ENCODE peak calls at places on chromosomes 16 and 17, in five cellular contexts. F is glutamatergic neuron, Y is OCI-LY7, J is tibial nerve, G is A549. V is an unnamed sample.

GRCh38 chr17:43768382-43768781 is 9.8 kb upstream of the SOST start:
- DNase-seq in F (no peak), Y (peak), J (peak), G (no peak), V (no peak)

GRCh38 chr16:80105160-80105559 is 435.6 kb upstream of the DYNLRB2 start:
- DNase-seq in G (no peak), F (no peak), J (no peak), Y (no peak), V (no peak)

GRCh38 chr17:4177732-4178131 is 34.7 kb downstream of the CYB5D2 start:
- DNase-seq in Y (no peak), F (no peak), J (no peak), G (no peak), V (no peak)

GRCh38 chr16:27289669-27290068 is 21.1 kb upstream of the NSMCE1 start:
- DNase-seq in G (no peak), Y (no peak), F (no peak), J (no peak), V (no peak)

GRCh38 chr17:5508855-5509254 is 22.5 kb downstream of the MIS12 start:
- DNase-seq in F (no peak), G (peak), J (no peak), Y (no peak), V (no peak)

GRCh38 chr17:7041607-7042506 is 2.0 kb downstream of the SLC16A11 start:
- DNase-seq in Y (no peak), J (no peak), G (no peak), F (no peak), V (peak)

GRCh38 chr16:86946981-86947380 is 368.6 kb downstream of the FOXL1 start:
- DNase-seq in F (no peak), G (no peak), J (no peak), Y (no peak), V (no peak)

GRCh38 chr17:48023408-48024148 is 14.0 kb downstream of the COPZ2 start:
- DNase-seq in J (peak), Y (peak), G (peak), F (peak), V (peak)

GRCh38 chr16:89547291-89547690 is 13.2 kb upstream of the RPL13 start:
- DNase-seq in G (no peak), J (no peak), F (no peak), Y (no peak), V (no peak)

GRCh38 chr16:4877298-4877685 is 30.0 kb downstream of the UBN1 start:
- DNase-seq in J (no peak), F (no peak), G (no peak), Y (no peak), V (no peak)

GRCh38 chr17:7982171-7982570 is 20.2 kb upstream of the GUCY2D start:
- DNase-seq in F (no peak), Y (no peak), J (no peak), G (no peak), V (no peak)

GRCh38 chr17:15171433-15172047 is 93.6 kb downstream of the PMP22 start:
- DNase-seq in Y (peak), F (peak), J (peak), G (peak), V (peak)

GRCh38 chr17:8430966-8431365 is 4.7 kb upstream of the NDEL1 start:
- DNase-seq in G (no peak), F (no peak), Y (no peak), J (no peak), V (no peak)

GRCh38 chr16:10740845-10741208 is 2.8 kb upstream of the NUBP1 start:
- DNase-seq in G (no peak), J (no peak), Y (no peak), F (no peak), V (no peak)

GRCh38 chr16:67653131-67654068 is 6.7 kb downstream of the ACD start:
- DNase-seq in J (no peak), G (no peak), Y (no peak), F (peak), V (peak)

GRCh38 chr17:55717898-55718735 is 4.5 kb downstream of the TMEM100 start:
- DNase-seq in Y (peak), J (peak), G (peak), F (peak), V (peak)

GRCh38 chr16:51150159-51150893 is 744 bp downstream of the SALL1 start:
- DNase-seq in J (no peak), G (no peak), Y (no peak), F (no peak), V (peak)

GRCh38 chr16:74766729-74767128 is 7.9 kb downstream of the FA2H start:
- DNase-seq in J (no peak), Y (no peak), G (no peak), F (no peak), V (no peak)

GRCh38 chr17:57940653-57941329 is 14.4 kb downstream of the CUEDC1 start:
- DNase-seq in G (no peak), Y (peak), F (no peak), J (no peak), V (no peak)

GRCh38 chr16:52993179-52993578 is 59.5 kb downstream of the CHD9NB start:
- DNase-seq in F (no peak), G (no peak), Y (no peak), J (no peak), V (no peak)

GRCh38 chr16:12186774-12187335 is 210.3 kb downstream of the SNX29 start:
- DNase-seq in J (no peak), Y (no peak), F (no peak), G (peak), V (no peak)

GRCh38 chr17:47946929-47947397 is 5.6 kb downstream of the PNPO start:
- DNase-seq in G (peak), Y (peak), J (peak), F (peak), V (peak)

GRCh38 chr17:79927136-79927661 is 88.0 kb upstream of the CBX4 start:
- DNase-seq in Y (no peak), G (no peak), J (no peak), F (no peak), V (no peak)

GRCh38 chr16:86507173-86508027 is 2.9 kb upstream of the FOXF1 start:
- DNase-seq in F (peak), Y (no peak), G (no peak), J (no peak), V (no peak)

GRCh38 chr17:12664894-12665262 is 812 bp upstream of the MYOCD start:
- DNase-seq in Y (no peak), J (no peak), G (no peak), F (no peak), V (no peak)

GRCh38 chr16:72247821-72248253 is 75.9 kb upstream of the PMFBP1 start:
- DNase-seq in F (no peak), G (no peak), Y (no peak), J (no peak), V (no peak)

GRCh38 chr16:28096974-28097373 is 33.5 kb upstream of the GSG1L start:
- DNase-seq in G (no peak), F (no peak), Y (no peak), J (no peak), V (no peak)

GRCh38 chr17:2828396-2829038 is 32.3 kb downstream of the RAP1GAP2 start:
- DNase-seq in F (peak), G (peak), J (peak), Y (peak), V (peak)

GRCh38 chr17:16450028-16450427 is 34.7 kb downstream of the TRPV2 start:
- DNase-seq in Y (no peak), J (no peak), G (no peak), F (no peak), V (no peak)

GRCh38 chr17:16449121-16449570 is 33.8 kb downstream of the TRPV2 start:
- DNase-seq in J (no peak), G (no peak), Y (no peak), F (no peak), V (no peak)

GRCh38 chr17:16456770-16457316 is 35.1 kb downstream of the LRRC75A start:
- DNase-seq in Y (no peak), F (peak), J (no peak), G (no peak), V (no peak)

GRCh38 chr17:16455997-16456769 is 35.8 kb downstream of the LRRC75A start:
- DNase-seq in F (no peak), G (no peak), Y (no peak), J (no peak), V (no peak)

GRCh38 chr17:16453493-16453851 is 38.1 kb downstream of the TRPV2 start:
- DNase-seq in J (no peak), Y (no peak), F (no peak), G (no peak), V (no peak)
- TF ChIP-seq CTCF in J (no peak), Y (no peak), F (no peak), G (no peak), V (no peak)

GRCh38 chr16:22425847-22426246 is 51.4 kb upstream of the CDR2 start:
- DNase-seq in J (no peak), F (no peak), Y (no peak), G (no peak), V (no peak)
- TF ChIP-seq CTCF in J (no peak), F (no peak), Y (no peak), G (no peak), V (no peak)

GRCh38 chr17:60229189-60229802 is 79.5 kb downstream of the CA4 start:
- DNase-seq in F (no peak), Y (peak), J (no peak), G (peak), V (no peak)
- TF ChIP-seq CTCF in F (no peak), Y (peak), J (no peak), G (peak), V (no peak)

GRCh38 chr17:17849863-17850373 is 13.1 kb upstream of the SREBF1 start:
- DNase-seq in F (no peak), G (peak), Y (peak), J (peak), V (no peak)
- TF ChIP-seq CTCF in F (peak), G (no peak), Y (peak), J (peak), V (no peak)

GRCh38 chr16:73671102-73671501 is 623.2 kb upstream of the ZFHX3 start:
- DNase-seq in F (no peak), G (no peak), J (no peak), Y (no peak), V (no peak)
- TF ChIP-seq CTCF in F (no peak), G (no peak), J (no peak), Y (no peak), V (no peak)

GRCh38 chr16:5916711-5917191 is 819.2 kb upstream of the EEF2KMT start:
- DNase-seq in F (no peak), G (no peak), J (no peak), Y (no peak), V (no peak)

GRCh38 chr16:5917436-5917835 is 819.8 kb upstream of the EEF2KMT start:
- DNase-seq in Y (no peak), F (no peak), G (no peak), J (no peak), V (no peak)

GRCh38 chr16:5918553-5919127 is 821.0 kb upstream of the EEF2KMT start:
- DNase-seq in J (no peak), G (no peak), F (peak), Y (no peak), V (no peak)
- TF ChIP-seq CTCF in J (no peak), G (no peak), F (no peak), Y (peak), V (no peak)

DNA sequence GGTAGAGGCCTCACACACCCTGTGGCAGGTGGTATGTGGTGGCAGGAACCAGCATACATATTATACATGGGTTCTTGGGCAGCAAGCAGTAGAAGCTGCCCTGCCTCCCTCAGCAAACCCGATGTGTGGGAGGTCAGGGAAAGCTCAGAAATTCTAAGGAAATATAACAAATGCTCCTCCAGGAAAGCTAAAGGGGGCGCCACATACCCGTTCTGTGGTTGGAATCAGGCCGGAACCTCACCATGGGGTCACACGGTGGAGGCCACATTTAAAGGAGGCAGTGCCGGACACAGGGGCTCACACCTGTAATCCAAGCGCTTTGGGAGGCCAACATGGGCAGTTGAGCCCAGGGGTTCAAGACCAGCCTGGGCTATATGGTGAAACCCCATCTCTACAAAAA is 12.4 kb upstream of the KATNB1 start:
- DNase-seq in J (no peak), Y (no peak), F (peak), G (peak), V (no peak)
- TF ChIP-seq CTCF in J (no peak), Y (peak), F (peak), G (peak), V (peak)

DNA sequence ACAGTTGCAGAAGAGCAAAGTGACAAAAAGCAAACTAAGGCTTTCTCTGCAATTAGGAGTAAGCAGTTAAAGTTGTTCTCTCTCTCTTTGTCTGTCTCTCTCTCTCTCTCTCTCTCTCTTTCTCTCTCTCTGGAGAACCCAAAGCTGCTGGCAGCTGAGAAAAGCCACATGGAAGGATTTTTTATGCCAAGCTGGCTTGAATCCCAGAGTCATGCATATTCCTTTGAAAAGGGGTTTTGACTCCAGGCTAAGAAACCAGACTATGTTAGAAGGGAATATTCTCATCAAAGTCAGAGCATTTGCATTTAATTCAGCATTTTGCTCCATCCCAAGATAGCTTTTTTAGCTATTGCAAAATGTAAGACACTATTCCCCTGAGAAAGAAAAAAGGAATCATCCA is 1114.2 kb upstream of the GOT2 start:
- DNase-seq in G (no peak), J (no peak), Y (no peak), F (no peak), V (no peak)
- TF ChIP-seq CTCF in G (no peak), J (no peak), Y (no peak), F (no peak), V (no peak)

GRCh38 chr17:70808596-70808995 is 639.3 kb downstream of the KCNJ2 start:
- DNase-seq in J (no peak), Y (peak), G (peak), F (no peak), V (no peak)
- TF ChIP-seq CTCF in J (no peak), Y (peak), G (no peak), F (peak), V (no peak)

GRCh38 chr16:88288303-88288702 is 94.5 kb upstream of the ZNF469 start:
- DNase-seq in G (no peak), Y (no peak), F (no peak), J (no peak), V (no peak)

GRCh38 chr16:88286301-88286923 is 96.3 kb upstream of the ZNF469 start:
- DNase-seq in F (no peak), Y (no peak), G (no peak), J (no peak), V (no peak)

GRCh38 chr16:88289001-88289400 is 93.8 kb upstream of the ZNF469 start:
- DNase-seq in G (no peak), J (no peak), F (no peak), Y (no peak), V (no peak)

GRCh38 chr16:88285514-88285822 is 97.3 kb upstream of the ZNF469 start:
- DNase-seq in F (no peak), Y (no peak), J (no peak), G (no peak), V (no peak)

DNA sequence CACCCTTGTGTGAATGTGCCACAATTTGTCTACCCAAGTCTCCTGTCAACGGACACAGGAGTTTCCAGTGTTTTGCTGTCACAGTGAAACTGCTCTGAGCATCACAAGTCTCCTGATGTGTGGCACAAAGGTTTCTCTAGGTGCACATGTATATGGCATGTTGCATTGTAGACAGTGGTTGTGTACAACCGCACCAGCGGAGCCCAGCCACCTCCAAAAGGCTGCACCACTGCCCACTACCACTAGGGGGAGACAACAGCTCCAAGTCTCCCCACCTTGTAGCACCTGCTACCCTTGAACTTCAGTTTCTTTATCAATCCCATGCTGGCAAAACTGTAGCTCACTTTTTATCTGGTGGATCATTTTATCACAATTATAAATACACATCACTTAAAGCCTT is 95.5 kb upstream of the ZNF469 start:
- DNase-seq in F (peak), Y (peak), J (no peak), G (peak), V (no peak)
- TF ChIP-seq CTCF in F (peak), Y (peak), J (no peak), G (peak), V (peak)